ENCODE peak calls at places on chromosomes 2 and 18, in five cellular contexts. One of them, this sample, is unnamed.

GRCh38 chr18:69528439-69528838 is 127.8 kb downstream of the DOK6 start:
- DNase-seq in H9: no peak
- DNase-seq in mesenchymal stem cell: no peak
- DNase-seq in H1: no peak
- DNase-seq in trophoblast cell: no peak
- DNase-seq in this sample: no peak

GRCh38 chr2:72139871-72140620 is 7.6 kb downstream of the CYP26B1 start:
- DNase-seq in H9: no peak
- DNase-seq in mesenchymal stem cell: no peak
- DNase-seq in H1: no peak
- DNase-seq in trophoblast cell: no peak
- DNase-seq in this sample: no peak

GRCh38 chr2:176491172-176491904 is 222.1 kb downstream of the MTX2 start:
- DNase-seq in H9: no peak
- DNase-seq in mesenchymal stem cell: peak
- DNase-seq in H1: no peak
- DNase-seq in trophoblast cell: no peak
- DNase-seq in this sample: no peak

GRCh38 chr2:81195017-81195773 is 890.6 kb upstream of the LRRTM1 start:
- DNase-seq in H9: no peak
- DNase-seq in mesenchymal stem cell: no peak
- DNase-seq in H1: no peak
- DNase-seq in trophoblast cell: no peak
- DNase-seq in this sample: no peak

GRCh38 chr2:125318740-125319139 is 1293.7 kb downstream of the CNTNAP5 start:
- DNase-seq in H9: no peak
- DNase-seq in mesenchymal stem cell: no peak
- DNase-seq in H1: no peak
- DNase-seq in trophoblast cell: no peak
- DNase-seq in this sample: no peak

GRCh38 chr2:161954103-161954502 is 119.9 kb downstream of the DPP4 start:
- DNase-seq in H9: no peak
- DNase-seq in mesenchymal stem cell: no peak
- DNase-seq in H1: no peak
- DNase-seq in trophoblast cell: no peak
- DNase-seq in this sample: no peak

GRCh38 chr2:75233965-75234364 is 34.6 kb upstream of the TACR1 start:
- DNase-seq in H9: no peak
- DNase-seq in mesenchymal stem cell: no peak
- DNase-seq in H1: no peak
- DNase-seq in trophoblast cell: no peak
- DNase-seq in this sample: no peak

GRCh38 chr2:161243873-161244272 is 64.4 kb upstream of the PSMD14 start:
- DNase-seq in H9: no peak
- DNase-seq in mesenchymal stem cell: no peak
- DNase-seq in H1: no peak
- DNase-seq in trophoblast cell: no peak
- DNase-seq in this sample: no peak

GRCh38 chr2:85215074-85216050 is 82.2 kb downstream of the TCF7L1 start:
- DNase-seq in H9: no peak
- DNase-seq in mesenchymal stem cell: peak
- DNase-seq in H1: no peak
- DNase-seq in trophoblast cell: no peak
- DNase-seq in this sample: no peak

GRCh38 chr2:176561706-176562105 is 292.5 kb downstream of the MTX2 start:
- DNase-seq in H9: no peak
- DNase-seq in mesenchymal stem cell: no peak
- DNase-seq in H1: no peak
- DNase-seq in trophoblast cell: peak
- DNase-seq in this sample: no peak

GRCh38 chr2:103401621-103402020 is 639.8 kb downstream of the TMEM182 start:
- DNase-seq in H9: peak
- DNase-seq in mesenchymal stem cell: peak
- DNase-seq in H1: peak
- DNase-seq in trophoblast cell: no peak
- DNase-seq in this sample: peak

GRCh38 chr2:195984951-195985726 is 83.5 kb downstream of the DNAH7 start:
- DNase-seq in H9: no peak
- DNase-seq in mesenchymal stem cell: no peak
- DNase-seq in H1: no peak
- DNase-seq in trophoblast cell: no peak
- DNase-seq in this sample: no peak

GRCh38 chr2:84865181-84865783 is 15.6 kb downstream of the TRABD2A start:
- DNase-seq in H9: no peak
- DNase-seq in mesenchymal stem cell: peak
- DNase-seq in H1: no peak
- DNase-seq in trophoblast cell: no peak
- DNase-seq in this sample: no peak

GRCh38 chr2:88245109-88245508 is 75.0 kb downstream of the THNSL2 start:
- DNase-seq in H9: no peak
- DNase-seq in mesenchymal stem cell: no peak
- DNase-seq in H1: no peak
- DNase-seq in trophoblast cell: no peak
- DNase-seq in this sample: no peak

GRCh38 chr18:62324355-62324828 is 718 bp upstream of the TNFRSF11A start:
- DNase-seq in H9: no peak
- DNase-seq in mesenchymal stem cell: no peak
- DNase-seq in H1: no peak
- DNase-seq in trophoblast cell: no peak
- DNase-seq in this sample: no peak

GRCh38 chr2:75276093-75277055 is 77.1 kb upstream of the TACR1 start:
- DNase-seq in H9: no peak
- DNase-seq in mesenchymal stem cell: peak
- DNase-seq in H1: peak
- DNase-seq in trophoblast cell: no peak
- DNase-seq in this sample: no peak

GRCh38 chr2:218985325-218986091 is 524 bp upstream of the FEV start:
- DNase-seq in H9: peak
- DNase-seq in mesenchymal stem cell: no peak
- DNase-seq in H1: no peak
- DNase-seq in trophoblast cell: no peak
- DNase-seq in this sample: no peak

GRCh38 chr2:99878951-99879350 is 263.4 kb downstream of the AFF3 start:
- DNase-seq in H9: no peak
- DNase-seq in mesenchymal stem cell: peak
- DNase-seq in H1: no peak
- DNase-seq in trophoblast cell: peak
- DNase-seq in this sample: no peak

GRCh38 chr2:212001280-212001679 is 537.3 kb downstream of the ERBB4 start:
- DNase-seq in H9: no peak
- DNase-seq in mesenchymal stem cell: no peak
- DNase-seq in H1: no peak
- DNase-seq in trophoblast cell: no peak
- DNase-seq in this sample: no peak

GRCh38 chr2:216450784-216451183 is 38.5 kb downstream of the SMARCAL1 start:
- DNase-seq in H9: no peak
- DNase-seq in mesenchymal stem cell: no peak
- DNase-seq in H1: no peak
- DNase-seq in trophoblast cell: no peak
- DNase-seq in this sample: no peak

GRCh38 chr2:62180960-62181359 is 15.0 kb upstream of the B3GNT2 start:
- DNase-seq in H9: no peak
- DNase-seq in mesenchymal stem cell: no peak
- DNase-seq in H1: no peak
- DNase-seq in trophoblast cell: no peak
- DNase-seq in this sample: no peak

DNA sequence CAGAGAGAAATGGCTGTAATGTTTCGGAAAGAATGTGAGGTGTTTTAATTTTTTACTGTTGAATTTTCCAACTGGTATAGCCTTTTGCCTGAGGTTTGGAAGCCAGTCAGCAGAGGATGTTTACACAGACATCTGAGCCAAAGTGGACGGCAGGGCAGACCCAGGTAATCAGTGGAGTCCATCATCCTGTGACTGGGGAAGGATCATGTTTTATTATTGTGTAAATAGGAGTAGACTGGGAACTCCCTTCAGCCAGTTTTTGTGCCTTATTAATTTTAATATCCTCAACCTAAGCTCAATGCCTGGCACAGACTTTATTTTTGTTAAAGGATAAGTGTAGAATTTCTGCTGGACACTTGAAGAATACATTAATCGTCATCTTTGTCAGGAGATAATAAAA is 142.0 kb upstream of the GAREM1 start:
- DNase-seq in H9: no peak
- DNase-seq in mesenchymal stem cell: no peak
- DNase-seq in H1: no peak
- DNase-seq in trophoblast cell: no peak
- DNase-seq in this sample: no peak
- H3K27ac ChIP-seq in H9: no peak
- H3K27ac ChIP-seq in mesenchymal stem cell: no peak
- H3K27ac ChIP-seq in H1: no peak
- H3K27ac ChIP-seq in trophoblast cell: no peak
- H3K27ac ChIP-seq in this sample: no peak

DNA sequence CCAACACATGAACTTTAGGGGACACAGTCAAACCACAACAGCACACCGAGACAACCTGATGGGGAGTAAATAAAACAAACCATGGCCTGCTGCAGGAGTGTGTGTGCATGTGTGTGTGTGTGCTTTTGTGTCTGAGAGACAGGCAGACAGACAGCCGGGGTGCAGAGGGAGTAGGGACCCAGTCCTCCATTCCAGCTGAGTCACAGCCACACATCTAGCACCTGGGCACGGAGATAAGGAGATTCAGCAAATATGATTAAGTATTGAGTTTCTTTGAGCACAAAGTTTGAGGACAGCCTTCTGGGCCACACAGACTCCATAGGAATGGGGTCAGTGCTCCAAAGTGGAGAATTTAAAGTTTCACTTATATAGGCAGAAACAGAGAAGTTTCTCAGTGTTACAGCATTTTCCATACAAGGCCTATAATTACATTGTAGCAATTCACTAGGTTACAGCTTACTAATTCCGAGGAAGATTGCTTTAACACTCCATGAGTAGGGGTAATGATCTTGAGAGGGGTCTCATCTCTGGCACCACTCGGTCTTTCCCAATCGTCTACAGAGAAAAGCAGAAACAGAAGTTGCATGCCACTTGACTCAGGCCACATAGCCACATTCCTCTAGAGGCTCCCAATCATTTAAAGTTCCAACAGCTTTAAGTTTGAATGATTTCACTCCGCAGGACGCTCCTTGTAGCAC is 30.8 kb upstream of the PRLH start:
- DNase-seq in H9: no peak
- DNase-seq in mesenchymal stem cell: no peak
- DNase-seq in H1: no peak
- DNase-seq in trophoblast cell: no peak
- DNase-seq in this sample: no peak
- H2BK12ac ChIP-seq in H9: no peak
- H2BK12ac ChIP-seq in mesenchymal stem cell: no peak
- H2BK12ac ChIP-seq in H1: no peak
- H2BK12ac ChIP-seq in trophoblast cell: no peak
- H2BK12ac ChIP-seq in this sample: no peak

GRCh38 chr2:39407516-39408296 is 29.4 kb downstream of the MAP4K3 start:
- DNase-seq in H9: no peak
- DNase-seq in mesenchymal stem cell: peak
- DNase-seq in H1: no peak
- DNase-seq in trophoblast cell: no peak
- DNase-seq in this sample: no peak
- H3K4me2 ChIP-seq in H9: no peak
- H3K4me2 ChIP-seq in mesenchymal stem cell: no peak
- H3K4me2 ChIP-seq in H1: no peak
- H3K4me2 ChIP-seq in trophoblast cell: no peak
- H3K4me2 ChIP-seq in this sample: no peak

GRCh38 chr2:174750923-174751441 is 13.3 kb downstream of the CHRNA1 start:
- DNase-seq in H9: no peak
- DNase-seq in mesenchymal stem cell: no peak
- DNase-seq in H1: no peak
- DNase-seq in trophoblast cell: no peak
- DNase-seq in this sample: no peak

GRCh38 chr2:174748948-174749347 is 15.3 kb downstream of the CHRNA1 start:
- DNase-seq in H9: peak
- DNase-seq in mesenchymal stem cell: peak
- DNase-seq in H1: peak
- DNase-seq in trophoblast cell: peak
- DNase-seq in this sample: peak

GRCh38 chr2:174749793-174750192 is 14.5 kb downstream of the CHRNA1 start:
- DNase-seq in H9: no peak
- DNase-seq in mesenchymal stem cell: no peak
- DNase-seq in H1: no peak
- DNase-seq in trophoblast cell: no peak
- DNase-seq in this sample: no peak

GRCh38 chr2:174753038-174753633 is 11.1 kb downstream of the CHRNA1 start:
- DNase-seq in H9: no peak
- DNase-seq in mesenchymal stem cell: no peak
- DNase-seq in H1: no peak
- DNase-seq in trophoblast cell: no peak
- DNase-seq in this sample: no peak

GRCh38 chr2:174752403-174753037 is 11.8 kb downstream of the CHRNA1 start:
- DNase-seq in H9: no peak
- DNase-seq in mesenchymal stem cell: no peak
- DNase-seq in H1: no peak
- DNase-seq in trophoblast cell: no peak
- DNase-seq in this sample: no peak
- H3K27ac ChIP-seq in H9: no peak
- H3K27ac ChIP-seq in mesenchymal stem cell: no peak
- H3K27ac ChIP-seq in H1: no peak
- H3K27ac ChIP-seq in trophoblast cell: no peak
- H3K27ac ChIP-seq in this sample: no peak

GRCh38 chr2:52936029-52936428 is 831.6 kb upstream of the CHAC2 start:
- DNase-seq in H9: no peak
- DNase-seq in mesenchymal stem cell: no peak
- DNase-seq in H1: no peak
- DNase-seq in trophoblast cell: no peak
- DNase-seq in this sample: no peak

GRCh38 chr2:52934354-52934898 is 833.2 kb upstream of the CHAC2 start:
- DNase-seq in H9: no peak
- DNase-seq in mesenchymal stem cell: peak
- DNase-seq in H1: no peak
- DNase-seq in trophoblast cell: no peak
- DNase-seq in this sample: no peak

GRCh38 chr2:52933878-52934277 is 833.7 kb upstream of the CHAC2 start:
- DNase-seq in H9: no peak
- DNase-seq in mesenchymal stem cell: no peak
- DNase-seq in H1: no peak
- DNase-seq in trophoblast cell: no peak
- DNase-seq in this sample: no peak

GRCh38 chr2:52931660-52932059 is 835.9 kb upstream of the CHAC2 start:
- DNase-seq in H9: no peak
- DNase-seq in mesenchymal stem cell: no peak
- DNase-seq in H1: no peak
- DNase-seq in trophoblast cell: no peak
- DNase-seq in this sample: no peak

DNA sequence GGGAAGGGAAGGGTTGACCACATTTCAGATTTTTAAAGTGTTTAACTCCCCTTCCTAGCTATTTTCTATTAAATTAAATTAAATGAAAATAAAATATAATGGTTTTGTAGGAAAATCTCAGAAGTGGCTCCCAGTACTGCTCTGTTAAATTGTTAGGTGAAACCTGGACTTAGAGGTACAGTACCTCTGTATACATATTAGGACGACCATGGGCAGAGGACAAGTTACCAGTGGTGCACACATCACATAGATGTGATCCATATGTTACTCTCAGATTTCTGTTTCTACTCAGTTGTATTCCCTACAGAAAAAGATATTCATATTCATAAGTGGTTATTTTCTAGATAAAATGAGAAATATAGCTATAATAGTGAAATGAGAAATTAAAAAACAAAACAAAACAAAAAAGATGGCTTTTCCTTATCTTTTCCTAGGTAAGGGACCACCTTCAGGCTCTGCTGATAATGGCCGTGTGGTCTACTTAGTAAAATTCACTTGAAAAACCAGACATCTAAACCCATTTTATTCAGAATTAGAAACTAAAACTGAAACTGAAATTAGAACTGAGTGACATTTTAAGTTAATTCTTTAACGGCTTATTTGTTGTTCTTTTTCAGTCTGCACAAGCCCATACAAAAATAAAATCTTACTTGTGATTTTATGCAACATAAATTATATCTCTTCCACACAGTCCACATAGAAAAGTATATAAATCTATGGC is 832.5 kb upstream of the CHAC2 start:
- DNase-seq in H9: no peak
- DNase-seq in mesenchymal stem cell: no peak
- DNase-seq in H1: no peak
- DNase-seq in trophoblast cell: no peak
- DNase-seq in this sample: no peak
- H2BK12ac ChIP-seq in H9: no peak
- H2BK12ac ChIP-seq in mesenchymal stem cell: no peak
- H2BK12ac ChIP-seq in H1: no peak
- H2BK12ac ChIP-seq in trophoblast cell: no peak
- H2BK12ac ChIP-seq in this sample: no peak